ENCODE peak calls at places on chromosomes 7 and 10, in ten cellular contexts. G is endodermal cell, N is epithelial cell of esophagus, Q is neural crest cell, M is BJ, X is A549, T is WERI-Rb-1, S is GM10248, I is uterus, O is PC-9. Y is an unnamed sample.

GRCh38 chr10:93916257-93917063 is 22.7 kb downstream of the SLC35G1 start:
- DNase-seq in M (no peak), T (no peak), I (no peak), N (peak; percentile 54), S (no peak), Q (no peak), O (no peak), G (no peak), X (peak; percentile 58), Y (no peak)

GRCh38 chr10:27390681-27391080 is 113.4 kb upstream of the RAB18 start:
- DNase-seq in I (no peak), G (no peak), T (no peak), M (peak; percentile 83), O (no peak), Q (no peak), S (no peak), X (no peak), N (peak; percentile 96), Y (no peak)

GRCh38 chr10:128483216-128483615 is 357.0 kb upstream of the MKI67 start:
- DNase-seq in I (no peak), T (no peak), X (no peak), N (no peak), Q (no peak), O (no peak), M (no peak), S (no peak), G (no peak), Y (no peak)

GRCh38 chr10:6348091-6348862 is 145.5 kb downstream of the PFKFB3 start:
- DNase-seq in Q (no peak), G (peak; percentile 57), X (no peak), O (no peak), S (peak; percentile 69), T (no peak), I (no peak), N (no peak), M (peak; percentile 20), Y (no peak)

GRCh38 chr7:93044147-93044810 is 73.5 kb downstream of the SAMD9 start:
- DNase-seq in X (no peak), O (peak; percentile 20), S (no peak), M (peak; percentile 40), N (peak; percentile 79), I (no peak), Q (no peak), G (peak; percentile 72), T (no peak), Y (no peak)

GRCh38 chr7:96179863-96180262 is 142.0 kb downstream of the SLC25A13 start:
- DNase-seq in N (peak; percentile 8), I (no peak), Q (no peak), S (no peak), G (no peak), O (no peak), M (no peak), X (peak; percentile 6), T (no peak), Y (no peak)

GRCh38 chr7:27840314-27840713 is 100.4 kb downstream of the TAX1BP1 start:
- DNase-seq in M (no peak), G (no peak), O (no peak), X (no peak), N (no peak), I (no peak), Q (no peak), S (peak; percentile 7), T (no peak), Y (no peak)

GRCh38 chr10:49539320-49539885 is 482 bp upstream of the ERCC6 start:
- DNase-seq in M (no peak), I (no peak), T (peak; percentile 15), S (peak; percentile 34), Q (peak; percentile 28), G (peak; percentile 73), N (peak; percentile 66), X (peak; percentile 46), O (peak; percentile 72), Y (no peak)

GRCh38 chr7:12456506-12456905 is 52.8 kb upstream of the VWDE start:
- DNase-seq in T (no peak), N (peak; percentile 21), G (no peak), M (no peak), I (no peak), O (no peak), S (no peak), Q (no peak), X (no peak), Y (no peak)

DNA sequence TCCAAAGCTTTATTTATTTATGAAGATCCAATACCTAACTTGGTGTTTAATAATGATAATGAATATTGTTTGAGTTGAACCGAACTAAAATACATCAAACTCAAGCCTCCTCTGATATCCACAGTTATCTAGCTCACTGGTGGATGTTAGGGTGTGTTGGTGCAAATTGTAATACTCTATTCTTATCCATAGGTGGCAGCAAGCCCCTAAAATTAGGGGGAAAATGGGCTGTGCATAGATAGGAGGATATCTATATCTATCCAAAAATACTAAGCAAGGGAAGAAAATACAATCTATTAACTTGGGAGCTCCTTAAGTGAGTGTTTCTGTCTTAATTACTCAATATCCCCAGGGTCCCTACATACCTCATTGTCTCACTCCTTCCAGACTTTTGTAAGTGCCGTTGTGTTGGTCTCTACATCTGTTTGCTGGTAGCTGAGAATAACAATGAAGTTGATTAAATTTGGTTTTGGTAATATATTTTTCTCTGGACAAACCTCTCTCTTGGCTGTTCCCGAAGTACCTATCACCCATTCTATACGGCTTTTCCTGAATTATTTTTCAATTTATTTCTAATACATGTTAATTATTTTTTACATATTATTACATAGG is 55.0 kb upstream of the VWDE start:
- DNase-seq in X (peak; percentile 41), N (peak; percentile 57), T (peak; percentile 9), M (no peak), Q (no peak), I (no peak), G (no peak), S (peak; percentile 35), O (peak; percentile 39), Y (no peak)
- TF ChIP-seq CTCF in X (peak; percentile 80), N (peak; percentile 79), T (peak; percentile 41), M (peak; percentile 67), Q (peak; percentile 81), I (no peak), G (peak; percentile 91), S (peak; percentile 58), O (peak; percentile 94), Y (peak; percentile 79)

GRCh38 chr7:151272410-151272809 is 23.9 kb upstream of the SMARCD3 start:
- DNase-seq in T (no peak), I (peak; percentile 29), S (no peak), X (no peak), O (no peak), M (no peak), N (no peak), G (no peak), Q (no peak), Y (no peak)
- TF ChIP-seq CTCF in T (no peak), I (no peak), S (no peak), X (no peak), O (no peak), M (no peak), N (no peak), G (no peak), Q (no peak), Y (no peak)

GRCh38 chr7:139708541-139708940 is 69.3 kb downstream of the HIPK2 start:
- DNase-seq in T (no peak), I (no peak), X (no peak), O (no peak), S (peak; percentile 64), G (peak; percentile 17), M (no peak), N (no peak), Q (no peak), Y (no peak)
- TF ChIP-seq CTCF in T (no peak), I (no peak), X (no peak), O (no peak), S (peak; percentile 6), G (no peak), M (no peak), N (no peak), Q (no peak), Y (no peak)

GRCh38 chr10:14904316-14904732 is 25.7 kb downstream of the SUV39H2 start:
- DNase-seq in Q (no peak), I (no peak), M (no peak), T (no peak), N (peak; percentile 25), O (no peak), G (no peak), S (peak; percentile 33), X (peak; percentile 43), Y (no peak)
- TF ChIP-seq CTCF in Q (peak; percentile 72), I (peak; percentile 37), M (peak; percentile 64), T (no peak), N (peak; percentile 53), O (peak; percentile 57), G (peak; percentile 77), S (peak; percentile 36), X (peak; percentile 32), Y (peak; percentile 31)

GRCh38 chr10:103042908-103043307 is 124.8 kb downstream of the CNNM2 start:
- DNase-seq in O (no peak), T (no peak), I (no peak), X (peak; percentile 32), G (peak; percentile 63), M (no peak), N (no peak), Q (no peak), S (no peak), Y (no peak)
- TF ChIP-seq CTCF in O (no peak), T (peak; percentile 5), I (no peak), X (peak; percentile 10), G (peak; percentile 67), M (no peak), N (no peak), Q (peak; percentile 31), S (no peak), Y (peak; percentile 3)

DNA sequence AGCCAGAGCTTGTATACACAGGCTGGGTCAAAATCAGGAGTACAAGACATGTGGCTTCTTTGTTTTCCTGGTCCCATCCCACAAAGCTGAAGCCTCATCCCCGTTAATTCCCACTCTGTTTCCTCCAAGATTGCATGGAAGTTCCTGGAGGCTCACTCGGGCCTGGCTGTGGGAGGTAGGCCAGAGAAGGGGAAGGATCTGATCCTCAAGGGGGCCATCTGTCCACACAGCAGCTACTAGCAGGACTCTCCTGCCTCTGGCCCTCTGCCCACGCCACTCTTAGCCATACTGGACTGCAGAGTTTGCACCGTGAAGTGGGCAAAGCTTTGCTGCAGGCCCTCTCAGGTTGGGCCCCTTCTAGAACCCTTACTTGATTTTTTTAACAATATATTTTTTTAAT is 160.6 kb downstream of the FGFR2 start:
- DNase-seq in S (no peak), N (no peak), T (peak; percentile 81), I (peak; percentile 45), G (peak; percentile 55), X (no peak), Q (peak; percentile 16), O (no peak), M (no peak), Y (no peak)
- TF ChIP-seq CTCF in S (no peak), N (no peak), T (peak; percentile 50), I (peak; percentile 16), G (no peak), X (no peak), Q (no peak), O (no peak), M (no peak), Y (no peak)